ENCODE peak calls at places on chromosomes 16 and 17, in seven cellular contexts. K, G, S, Y, N, D and W are unnamed samples.

GRCh38 chr17:42340691-42341127 is 47.5 kb downstream of the STAT3 start:
- DNase-seq in S (no peak), N (no peak), D (no peak), Y (no peak), K (no peak), G (no peak), W (no peak)

GRCh38 chr17:54381482-54381881 is 519.2 kb upstream of the TOM1L1 start:
- DNase-seq in K (no peak), S (no peak), D (no peak), Y (no peak), N (no peak), G (no peak), W (no peak)

GRCh38 chr16:85045077-85045476 is 17.5 kb downstream of the KIAA0513 start:
- DNase-seq in G (no peak), S (no peak), Y (no peak), N (no peak), K (no peak), D (no peak), W (no peak)

GRCh38 chr17:28466521-28467048 is 6.9 kb upstream of the SLC13A2 start:
- DNase-seq in Y (no peak), S (no peak), K (no peak), D (no peak), G (no peak), N (no peak), W (no peak)

GRCh38 chr17:63039899-63040602 is 74.0 kb downstream of the TANC2 start:
- DNase-seq in G (peak; percentile 29), K (no peak), N (no peak), S (no peak), D (no peak), Y (no peak), W (no peak)

GRCh38 chr17:71023631-71024030 is 854.3 kb downstream of the KCNJ2 start:
- DNase-seq in G (no peak), Y (no peak), D (no peak), S (no peak), N (no peak), K (no peak), W (no peak)

GRCh38 chr17:83193336-83194188 is 114.2 kb downstream of the METRNL start:
- DNase-seq in K (no peak), S (peak; percentile 75), Y (peak; percentile 23), G (no peak), N (peak; percentile 22), D (peak; percentile 9), W (no peak)

GRCh38 chr17:75684924-75685323 is 17.8 kb downstream of the SAP30BP start:
- DNase-seq in N (no peak), Y (peak; percentile 58), G (no peak), D (peak; percentile 27), K (no peak), S (no peak), W (no peak)

GRCh38 chr17:80394629-80395216 is 20.2 kb upstream of the ENDOV start:
- DNase-seq in Y (no peak), D (no peak), K (no peak), N (no peak), G (no peak), S (no peak), W (no peak)

GRCh38 chr17:60383379-60383778 is 8.6 kb downstream of the USP32 start:
- DNase-seq in S (no peak), N (no peak), G (no peak), K (no peak), Y (no peak), D (no peak), W (no peak)

GRCh38 chr17:1629647-1630310 is 1.1 kb upstream of the SLC43A2 start:
- DNase-seq in N (peak; percentile 63), S (no peak), D (peak; percentile 68), G (peak; percentile 76), Y (peak; percentile 84), K (no peak), W (no peak)

GRCh38 chr16:72924487-72924886 is 123.4 kb downstream of the ZFHX3 start:
- DNase-seq in S (no peak), D (no peak), N (no peak), G (no peak), K (no peak), Y (no peak), W (no peak)

GRCh38 chr17:6856054-6856453 is 24.5 kb upstream of the TEKT1 start:
- DNase-seq in G (no peak), Y (no peak), S (no peak), N (no peak), K (no peak), D (no peak), W (no peak)

GRCh38 chr16:66525396-66526180 is 24.3 kb downstream of the TK2 start:
- DNase-seq in S (no peak), G (no peak), N (no peak), D (no peak), Y (no peak), K (no peak), W (no peak)

GRCh38 chr16:11253995-11254912 is 1.8 kb downstream of the SOCS1 start:
- DNase-seq in Y (no peak), G (no peak), N (no peak), K (no peak), D (no peak), S (no peak), W (no peak)

GRCh38 chr16:66714659-66715307 is 18.2 kb upstream of the CMTM4 start:
- DNase-seq in Y (no peak), S (no peak), K (no peak), D (no peak), G (no peak), N (no peak), W (no peak)

GRCh38 chr17:4187076-4187475 is 44.1 kb downstream of the CYB5D2 start:
- DNase-seq in D (no peak), Y (no peak), G (no peak), K (no peak), N (no peak), S (peak; percentile 62), W (no peak)
- TF ChIP-seq EP300 in D (no peak), Y (no peak), G (no peak), K (no peak), N (no peak), S (no peak), W (no peak)

DNA sequence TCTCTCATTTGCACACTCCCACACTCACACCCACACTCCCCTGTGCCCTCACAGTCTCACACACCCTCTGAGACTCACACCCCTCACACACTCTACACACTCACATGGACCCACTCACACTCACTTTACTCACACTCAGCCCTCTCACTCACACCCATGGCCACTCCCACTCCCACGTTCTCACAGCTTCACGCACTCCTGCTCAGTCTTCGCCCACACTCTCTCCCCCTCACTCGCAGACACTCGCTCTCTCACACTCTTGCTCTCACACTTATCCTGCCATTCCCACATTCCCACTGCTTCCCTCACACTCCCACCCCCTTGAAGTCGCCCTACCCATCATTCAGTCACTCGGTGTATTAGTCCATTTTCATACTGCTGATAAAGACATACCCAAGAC is 47.9 kb downstream of the CCDC182 start:
- DNase-seq in G (no peak), D (no peak), N (no peak), K (no peak), Y (no peak), S (peak; percentile 20), W (peak; percentile 64)
- H3K4me1 ChIP-seq in G (no peaks in the 10 kb centered on the region), D (no peaks in the 10 kb centered on the region), N (no peaks in the 10 kb centered on the region), K (peaks cover 11% of the 10 kb centered on the region), Y (no peaks in the 10 kb centered on the region), S (no peaks in the 10 kb centered on the region), W (no peaks in the 10 kb centered on the region)

DNA sequence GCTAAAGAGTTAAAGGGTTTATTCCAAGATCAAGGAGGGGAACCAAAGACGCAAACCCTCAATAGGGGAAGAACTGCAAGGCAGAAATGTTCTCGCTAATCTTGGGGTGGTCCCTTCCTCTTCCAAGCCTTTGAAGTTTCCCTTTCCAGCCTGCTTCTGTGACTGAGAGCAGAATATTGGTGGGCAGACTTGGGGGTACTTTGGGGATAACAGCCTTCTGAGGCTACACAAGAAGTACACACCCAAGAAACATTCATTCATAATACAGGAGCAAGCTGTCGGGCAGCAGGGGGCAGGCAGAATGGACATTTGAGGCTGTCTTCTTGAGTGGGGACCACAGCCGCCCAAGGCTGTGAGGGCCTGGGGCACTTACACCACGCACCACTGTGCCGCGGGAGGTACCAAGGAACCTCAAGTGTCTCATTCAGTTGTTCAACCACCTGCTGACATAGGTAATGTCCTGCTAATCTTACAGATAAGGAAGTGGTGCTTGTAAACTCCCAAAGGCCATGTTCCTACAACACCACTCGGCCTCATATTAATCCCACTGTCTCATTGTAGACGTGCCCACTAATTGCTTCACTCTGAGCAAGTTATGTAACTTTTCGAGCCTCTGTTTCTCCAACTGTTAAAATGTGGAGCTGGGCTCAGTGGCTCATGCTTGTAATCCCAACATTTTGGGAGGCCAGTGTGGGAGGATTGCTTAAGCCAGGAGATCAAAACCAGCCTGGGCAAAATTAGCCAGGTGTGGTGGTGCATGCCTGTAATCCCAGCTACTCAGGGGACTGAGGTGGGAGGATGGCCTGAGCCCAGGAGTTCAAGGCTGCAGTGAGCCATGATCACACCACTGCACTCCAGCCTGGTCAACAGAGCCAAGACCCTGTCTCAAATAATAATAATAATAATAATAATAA is 2.5 kb upstream of the MRPS23 start:
- DNase-seq in G (no peak), K (no peak), Y (no peak), S (no peak), N (no peak), D (no peak), W (no peak)
- H3K27ac ChIP-seq in G (peak overlapping the region; percentile 93), K (no peak overlapping the region), Y (peak overlapping the region; percentile 95), S (peak overlapping the region; percentile 37), N (peak overlapping the region; percentile 91), D (no peak overlapping the region), W (peak overlapping the region; percentile 92)

GRCh38 chr17:40417258-40417608 is 463 bp downstream of the TOP2A start:
- DNase-seq in K (no peak), D (no peak), N (no peak), S (no peak), Y (no peak), G (no peak), W (no peak)

GRCh38 chr17:40419559-40420331 is 2.0 kb upstream of the TOP2A start:
- DNase-seq in S (no peak), Y (no peak), G (no peak), D (no peak), K (no peak), N (no peak), W (no peak)

GRCh38 chr17:40418428-40418706 is 671 bp upstream of the TOP2A start:
- DNase-seq in G (no peak), S (no peak), D (no peak), N (peak; percentile 57), Y (no peak), K (no peak), W (no peak)

GRCh38 chr17:40416671-40417070 is 1.0 kb downstream of the TOP2A start:
- DNase-seq in N (no peak), S (no peak), G (no peak), D (no peak), K (no peak), Y (no peak), W (no peak)

DNA sequence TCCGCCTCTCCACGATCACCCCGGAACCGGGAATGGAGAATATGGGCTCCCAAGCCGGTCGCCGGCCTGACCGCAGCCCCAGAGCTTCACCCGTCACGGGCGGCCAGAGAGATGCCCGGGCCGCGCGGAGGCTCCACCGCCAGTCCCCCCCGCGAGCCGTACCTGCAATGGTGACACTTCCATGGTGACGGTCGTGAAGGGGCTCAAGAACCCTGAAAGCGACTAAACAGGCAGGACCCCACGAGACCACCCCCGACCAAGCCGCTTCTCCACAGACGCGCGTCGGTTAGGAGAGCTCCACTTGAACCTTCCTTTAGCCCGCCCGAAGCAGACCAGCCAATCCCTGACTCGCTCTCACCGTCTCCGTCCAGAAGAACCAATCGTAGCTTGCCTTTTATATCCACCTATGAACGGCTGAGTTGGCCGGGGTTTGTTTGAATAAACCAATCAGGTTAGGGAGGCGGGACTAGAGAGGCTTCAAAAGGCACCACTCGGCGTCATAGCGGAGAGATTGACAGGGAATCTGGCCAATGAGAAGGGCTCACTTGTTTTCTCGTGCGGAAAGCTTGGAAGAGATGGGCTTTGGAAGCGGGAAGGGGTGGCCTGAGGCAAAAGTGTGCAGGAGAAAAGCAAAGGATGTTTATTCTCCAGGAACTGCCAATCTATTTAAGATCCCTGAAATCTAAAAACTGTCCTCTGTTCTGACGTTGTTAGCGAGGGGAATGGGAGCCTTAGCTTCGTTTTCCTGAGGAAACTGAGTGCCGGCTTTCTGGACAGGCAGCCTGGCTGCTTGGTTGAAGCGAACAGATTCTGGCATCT is at the start of gene TOP2A:
- DNase-seq in D (peak; percentile 100), K (peak; percentile 99), Y (peak; percentile 99), S (peak; percentile 99), G (peak; percentile 100), N (peak; percentile 97), W (peak; percentile 100)
- TF ChIP-seq EP300 in D (no peak), K (no peak), Y (no peak), S (no peak), G (no peak), N (no peak), W (no peak)